ENCODE peak calls at places on chromosomes 7 and 10, in four cellular contexts. S is bronchial epithelial cell; H is cardiac muscle cell; R is CD8-positive, alpha-beta T cell. V is an unnamed sample.

GRCh38 chr7:117715784-117716445 is 157.3 kb downstream of the CTTNBP2 start:
- DNase-seq in S (peak; percentile 64), H (peak; percentile 68), R (no peak), V (no peak)

GRCh38 chr7:138161600-138162081 is 85.4 kb downstream of the AKR1D1 start:
- DNase-seq in S (peak; percentile 79), H (peak; percentile 98), R (peak; percentile 74), V (peak; percentile 78)

GRCh38 chr7:151665363-151665762 is 145.7 kb upstream of the RHEB start:
- DNase-seq in S (no peak), H (peak; percentile 64), R (no peak), V (no peak)

GRCh38 chr10:24953350-24954074 is 1.1 kb upstream of the PRTFDC1 start:
- DNase-seq in S (peak; percentile 39), H (no peak), R (no peak), V (no peak)

GRCh38 chr7:37916673-37917660 is at the start of gene SFRP4:
- DNase-seq in S (peak; percentile 38), H (peak; percentile 81), R (no peak), V (peak; percentile 51)

GRCh38 chr7:106521541-106521940 is 139.4 kb downstream of the CCDC71L start:
- DNase-seq in S (no peak), H (no peak), R (no peak), V (no peak)

GRCh38 chr10:1213252-1213651 is 157.1 kb downstream of the WDR37 start:
- DNase-seq in S (no peak), H (no peak), R (no peak), V (no peak)

GRCh38 chr7:50470250-50471163 is 20.4 kb upstream of the FIGNL1 start:
- DNase-seq in S (no peak), H (no peak), R (no peak), V (no peak)

GRCh38 chr7:1454471-1455065 is 4.7 kb downstream of the MICALL2 start:
- DNase-seq in S (no peak), H (no peak), R (no peak), V (no peak)

GRCh38 chr10:43202224-43202656 is 64.0 kb downstream of the CSGALNACT2 start:
- DNase-seq in S (peak; percentile 21), H (peak; percentile 51), R (peak; percentile 53), V (peak; percentile 59)

GRCh38 chr10:124422742-124423141 is 4.0 kb upstream of the OAT start:
- DNase-seq in S (no peak), H (no peak), R (no peak), V (no peak)

GRCh38 chr7:106737202-106737562 is 76.2 kb upstream of the CCDC71L start:
- DNase-seq in S (peak; percentile 46), H (no peak), R (no peak), V (no peak)

GRCh38 chr10:123637326-123637880 is 28.8 kb upstream of the GPR26 start:
- DNase-seq in S (peak; percentile 47), H (no peak), R (no peak), V (no peak)

GRCh38 chr7:41183741-41184140 is 519.1 kb downstream of the INHBA start:
- DNase-seq in S (peak; percentile 16), H (no peak), R (no peak), V (no peak)

GRCh38 chr7:190196-190595 is 2.2 kb upstream of the FAM20C start:
- DNase-seq in S (no peak), H (no peak), R (no peak), V (no peak)

GRCh38 chr10:49647985-49648795 is 31.3 kb upstream of the C10orf53 start:
- DNase-seq in S (no peak), H (no peak), R (no peak), V (no peak)

GRCh38 chr10:72800000-72800740 is 93.4 kb upstream of the OIT3 start:
- DNase-seq in S (peak; percentile 7), H (no peak), R (no peak), V (no peak)

GRCh38 chr7:120272896-120273475 is at the start of gene KCND2:
- DNase-seq in S (no peak), H (peak; percentile 43), R (no peak), V (no peak)

GRCh38 chr7:102916426-102916825 is 3.6 kb downstream of the LRRC17 start:
- DNase-seq in S (peak; percentile 73), H (no peak), R (no peak), V (no peak)

GRCh38 chr7:69276011-69276729 is 322.1 kb upstream of the AUTS2 start:
- DNase-seq in S (no peak), H (no peak), R (no peak), V (no peak)

GRCh38 chr10:124017729-124018128 is 75.7 kb downstream of the CHST15 start:
- DNase-seq in S (no peak), H (no peak), R (no peak), V (no peak)

GRCh38 chr10:105585753-105586152 is 944.7 kb downstream of the SORCS3 start:
- DNase-seq in S (peak; percentile 78), H (no peak), R (no peak), V (no peak)

GRCh38 chr7:48110868-48111267 is 21.8 kb downstream of the UPP1 start:
- DNase-seq in S (no peak), H (no peak), R (no peak), V (no peak)

GRCh38 chr10:131818510-131819234 is 82.1 kb upstream of the PPP2R2D start:
- DNase-seq in S (no peak), H (no peak), R (no peak), V (no peak)

GRCh38 chr7:50812847-50813475 is 30.3 kb upstream of the GRB10 start:
- DNase-seq in S (peak; percentile 88), H (peak; percentile 60), R (no peak), V (no peak)

GRCh38 chr10:78335691-78336401 is 302.2 kb downstream of the RPS24 start:
- DNase-seq in S (no peak), H (no peak), R (no peak), V (no peak)

GRCh38 chr7:99386584-99387238 is 12.2 kb downstream of the ARPC1B start:
- DNase-seq in S (no peak), H (no peak), R (peak; percentile 47), V (no peak)

GRCh38 chr7:25840209-25840792 is 311.7 kb upstream of the NFE2L3 start:
- DNase-seq in S (no peak), H (peak; percentile 56), R (no peak), V (no peak)

DNA sequence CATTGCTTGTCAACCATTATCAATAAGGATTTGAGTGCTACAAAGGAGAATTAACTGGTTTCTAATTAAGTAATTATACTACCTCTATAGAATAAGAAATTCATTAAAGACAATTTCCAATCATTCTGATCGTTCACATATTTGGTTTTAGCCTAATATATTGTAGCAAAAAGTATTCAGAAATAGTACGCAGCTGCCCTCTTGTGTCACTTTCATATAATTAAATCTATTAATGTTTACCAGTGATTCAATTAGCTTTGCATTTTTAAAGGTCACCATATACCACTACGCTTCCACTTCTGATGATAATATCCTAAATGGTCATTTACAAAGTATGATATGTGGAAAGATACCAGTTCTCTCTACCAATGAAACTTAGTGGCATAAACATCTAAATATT is 128.3 kb downstream of the NEBL start:
- DNase-seq in S (peak; percentile 23), H (peak; percentile 68), R (no peak), V (no peak)
- TF ChIP-seq CTCF in S (no peak), H (peak; percentile 19), R (no peak), V (peak; percentile 36)

GRCh38 chr7:16669581-16669980 is 23.6 kb downstream of the BZW2 start:
- DNase-seq in S (peak; percentile 85), H (no peak), R (no peak), V (no peak)

GRCh38 chr7:16667355-16667754 is 21.4 kb downstream of the BZW2 start:
- DNase-seq in S (no peak), H (no peak), R (no peak), V (no peak)

GRCh38 chr7:16670021-16670420 is 24.0 kb downstream of the BZW2 start:
- DNase-seq in S (no peak), H (no peak), R (no peak), V (no peak)

GRCh38 chr7:16668978-16669377 is 23.0 kb downstream of the BZW2 start:
- DNase-seq in S (no peak), H (no peak), R (no peak), V (no peak)

DNA sequence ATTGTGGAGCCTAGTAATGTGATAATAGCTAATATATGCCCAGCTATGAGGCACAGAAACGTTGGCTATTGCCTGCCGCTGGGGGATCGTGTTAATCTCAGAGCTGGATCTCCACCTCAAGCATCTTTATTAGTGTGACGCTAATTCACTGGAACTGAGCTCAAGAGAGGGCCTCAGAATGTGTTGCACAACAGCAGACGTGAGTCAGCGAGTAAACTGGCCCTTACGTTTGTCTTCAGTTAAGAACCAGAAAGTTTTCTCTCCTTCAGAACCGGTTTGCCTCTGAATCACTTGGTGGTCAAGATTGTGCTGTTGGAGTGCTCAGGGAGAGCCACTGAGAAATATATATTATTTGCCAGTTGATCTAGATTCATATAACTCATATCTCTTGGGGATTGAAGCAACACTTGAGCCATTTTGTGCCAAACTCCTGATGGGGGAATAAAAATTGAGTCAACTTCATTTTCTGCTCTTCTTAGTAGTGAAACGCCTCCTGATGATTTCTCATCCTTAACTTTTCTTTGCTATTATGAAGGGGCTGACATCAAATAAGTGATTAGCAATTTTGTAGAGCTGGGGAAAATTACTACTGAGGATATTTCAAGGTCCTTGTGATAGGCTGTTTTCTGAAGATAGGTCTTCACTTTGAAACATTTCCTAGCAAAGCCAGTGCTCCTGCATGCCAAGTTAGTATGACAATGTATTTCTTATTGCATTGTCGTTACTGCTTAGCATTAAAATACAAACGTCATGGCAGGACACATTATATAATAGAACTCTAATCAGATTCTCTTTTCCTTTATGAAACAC is 22.3 kb downstream of the BZW2 start:
- DNase-seq in S (peak; percentile 100), H (no peak), R (no peak), V (peak; percentile 82)
- TF ChIP-seq CTCF in S (peak; percentile 8), H (no peak), R (no peak), V (no peak)

GRCh38 chr10:27242951-27243551 is 2.5 kb upstream of the ACBD5 start:
- DNase-seq in S (peak; percentile 71), H (peak; percentile 41), R (peak; percentile 62), V (peak; percentile 61)

GRCh38 chr10:27240212-27240890 is at the start of gene ACBD5:
- DNase-seq in S (peak; percentile 47), H (peak; percentile 88), R (peak; percentile 68), V (peak; percentile 94)

GRCh38 chr10:27242473-27242950 is 1.9 kb upstream of the ACBD5 start:
- DNase-seq in S (no peak), H (no peak), R (no peak), V (no peak)

GRCh38 chr10:27240891-27241639 is 468 bp upstream of the ACBD5 start:
- DNase-seq in S (peak; percentile 19), H (peak; percentile 17), R (peak; percentile 45), V (peak; percentile 60)

DNA sequence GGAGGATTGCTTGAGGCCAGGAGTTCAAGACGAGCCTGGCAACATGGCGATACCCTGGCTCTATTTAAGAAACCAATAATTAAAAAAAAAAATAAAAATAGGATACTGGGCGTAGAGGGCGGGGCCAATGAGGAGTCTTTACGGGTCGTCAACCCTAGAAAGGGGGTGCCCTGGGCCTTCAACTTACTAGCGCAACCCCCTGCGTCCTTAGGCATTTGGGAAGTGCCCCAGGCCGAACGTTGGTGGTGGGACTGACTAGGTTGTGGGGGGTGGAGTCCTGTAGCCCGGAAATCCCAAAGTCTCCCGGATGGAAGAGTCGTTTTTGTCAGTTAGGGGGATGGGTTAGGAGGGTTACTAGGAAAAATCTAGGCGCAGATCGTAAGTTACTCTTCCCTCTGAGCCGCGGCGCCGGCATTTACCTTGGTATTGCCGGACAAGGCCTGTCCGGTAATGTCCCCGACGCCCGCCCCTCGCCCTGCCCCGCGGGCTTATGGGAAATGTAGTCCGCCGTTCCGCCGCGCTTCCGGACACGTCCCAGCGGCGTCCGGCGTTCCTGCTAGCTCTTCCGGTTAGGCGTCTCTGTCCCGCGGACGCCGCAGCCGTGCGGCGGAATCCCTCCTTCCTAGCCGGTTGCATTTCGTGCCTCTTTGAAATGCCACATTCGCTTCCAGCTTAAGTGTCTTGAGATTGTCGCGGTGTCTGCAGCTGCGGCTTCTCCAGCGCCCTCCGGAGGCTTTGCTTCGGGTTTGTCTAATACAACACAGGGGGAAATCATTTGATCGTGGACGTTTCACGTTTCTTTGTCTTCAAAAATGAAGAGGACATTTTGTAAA is 1.3 kb upstream of the ACBD5 start:
- DNase-seq in S (peak; percentile 80), H (peak; percentile 97), R (peak; percentile 85), V (peak; percentile 86)
- TF ChIP-seq CTCF in S (peak; percentile 28), H (peak; percentile 22), R (no peak), V (no peak)

GRCh38 chr10:103736763-103737162 is 118.6 kb downstream of the SH3PXD2A start:
- DNase-seq in S (peak; percentile 86), H (no peak), R (no peak), V (no peak)
- TF ChIP-seq CTCF in S (peak; percentile 25), H (no peak), R (no peak), V (no peak)